ENCODE peak calls at places on chromosomes 13 and 19, in nine cellular contexts. L is M059J; R is amniotic stem cell; X is fibroblast of the aortic adventitia; F is NCI-H510A treated with DMSO at 0.1 percent for 48 hours; P is sciatic nerve; M is EH; S is activated naive CD4-positive, alpha-beta T cell treated with anti-CD3 and anti-CD28 coated beads, Interleukin-2, amount 50 U/mL, for 16 hours; Y is EL. D is an unnamed sample.

GRCh38 chr13:53622431-53622830 is 593.8 kb downstream of the OLFM4 start:
- DNase-seq in X (no peak), P (no peak), L (no peak), Y (no peak), F (no peak), M (no peak), S (no peak), R (no peak), D (no peak)

GRCh38 chr19:6064016-6064702 is 46.1 kb downstream of the RFX2 start:
- DNase-seq in S (no peak), P (peak; percentile 53), R (no peak), Y (peak; percentile 44), X (no peak), L (peak; percentile 93), F (no peak), M (peak; percentile 50), D (no peak)

GRCh38 chr13:25170554-25171107 is 1.5 kb downstream of the AMER2 start:
- DNase-seq in P (no peak), X (no peak), S (no peak), F (no peak), R (no peak), Y (no peak), L (no peak), M (no peak), D (peak; percentile 57)

GRCh38 chr19:3210347-3211017 is 14.0 kb upstream of the CELF5 start:
- DNase-seq in F (no peak), R (no peak), P (no peak), X (peak; percentile 9), L (peak; percentile 34), M (peak; percentile 43), S (peak; percentile 76), Y (peak; percentile 37), D (peak; percentile 81)

GRCh38 chr19:44694184-44694579 is 4.8 kb upstream of the CEACAM16 start:
- DNase-seq in M (no peak), F (no peak), P (no peak), L (no peak), Y (no peak), R (no peak), X (no peak), S (peak; percentile 28), D (no peak)

GRCh38 chr19:40465025-40465780 is at the start of gene BLVRB:
- DNase-seq in L (peak; percentile 88), X (peak; percentile 82), M (peak; percentile 79), Y (peak; percentile 66), F (peak; percentile 50), P (no peak), S (no peak), R (no peak), D (no peak)

GRCh38 chr19:34960103-34960805 is 3.8 kb downstream of the ZNF792 start:
- DNase-seq in M (peak; percentile 75), Y (peak; percentile 91), S (no peak), L (peak; percentile 99), X (peak; percentile 35), P (no peak), F (no peak), R (no peak), D (no peak)

GRCh38 chr19:49567722-49568454 is 12.5 kb downstream of the NOSIP start:
- DNase-seq in S (peak; percentile 43), R (no peak), M (peak; percentile 29), P (no peak), X (peak; percentile 61), L (no peak), F (no peak), Y (no peak), D (no peak)

GRCh38 chr13:105611424-105611823 is 924.0 kb downstream of the EFNB2 start:
- DNase-seq in Y (peak; percentile 69), F (no peak), R (no peak), M (peak; percentile 51), L (peak; percentile 81), P (no peak), X (peak; percentile 34), S (no peak), D (no peak)

GRCh38 chr19:11539495-11540365 is 1.1 kb downstream of the CNN1 start:
- DNase-seq in F (no peak), X (no peak), L (peak; percentile 44), M (peak; percentile 70), P (no peak), S (no peak), R (no peak), Y (no peak), D (peak; percentile 38)

GRCh38 chr13:73299787-73300186 is 241.0 kb downstream of the KLF5 start:
- DNase-seq in P (no peak), F (no peak), Y (no peak), L (peak; percentile 6), R (no peak), S (no peak), M (peak; percentile 27), X (peak; percentile 3), D (no peak)

GRCh38 chr13:70844391-70845108 is 736.3 kb upstream of the KLHL1 start:
- DNase-seq in P (no peak), Y (no peak), M (no peak), L (no peak), R (no peak), X (no peak), S (no peak), F (no peak), D (no peak)

GRCh38 chr19:38693380-38694223 is 46.2 kb downstream of the ACTN4 start:
- DNase-seq in F (no peak), Y (peak; percentile 96), X (peak; percentile 69), S (no peak), R (no peak), L (peak; percentile 96), M (peak; percentile 90), P (peak; percentile 80), D (peak; percentile 39)

GRCh38 chr19:33553530-33554310 is 32.1 kb upstream of the PEPD start:
- DNase-seq in L (no peak), Y (no peak), S (no peak), R (no peak), F (no peak), X (no peak), M (no peak), P (no peak), D (no peak)

GRCh38 chr13:47862841-47863240 is 138.2 kb downstream of the SUCLA2 start:
- DNase-seq in L (no peak), R (no peak), F (no peak), S (no peak), M (no peak), X (no peak), Y (no peak), P (no peak), D (no peak)

GRCh38 chr19:17972230-17972629 is 5.3 kb downstream of the KCNN1 start:
- DNase-seq in M (no peak), P (no peak), R (no peak), X (no peak), L (no peak), S (no peak), Y (no peak), F (no peak), D (no peak)

GRCh38 chr13:57630661-57631606 is 610 bp upstream of the PCDH17 start:
- DNase-seq in S (no peak), M (no peak), F (no peak), X (no peak), L (peak; percentile 58), Y (no peak), P (no peak), R (no peak), D (no peak)

GRCh38 chr13:79995334-79995733 is 345.6 kb downstream of the SPRY2 start:
- DNase-seq in P (no peak), X (peak; percentile 74), F (no peak), Y (peak; percentile 82), S (no peak), L (peak; percentile 90), M (peak; percentile 89), R (peak; percentile 15), D (no peak)

GRCh38 chr13:29484236-29484635 is 111.3 kb downstream of the SLC7A1 start:
- DNase-seq in R (no peak), Y (no peak), M (no peak), P (no peak), S (no peak), L (no peak), X (no peak), F (peak; percentile 14), D (no peak)

GRCh38 chr19:18093439-18094161 is 4.0 kb upstream of the MAST3 start:
- DNase-seq in R (no peak), X (peak; percentile 39), M (peak; percentile 49), F (no peak), S (no peak), P (no peak), L (peak; percentile 71), Y (peak; percentile 56), D (no peak)

GRCh38 chr19:48121909-48122371 is 11.3 kb upstream of the PLA2G4C start:
- DNase-seq in F (no peak), P (no peak), M (peak; percentile 86), X (no peak), Y (peak; percentile 81), S (no peak), L (peak; percentile 58), R (no peak), D (no peak)

GRCh38 chr13:96822900-96823299 is 171.4 kb downstream of the OXGR1 start:
- DNase-seq in X (peak; percentile 31), F (no peak), M (peak; percentile 1), S (no peak), P (no peak), L (peak; percentile 58), R (no peak), Y (peak; percentile 14), D (peak; percentile 55)

GRCh38 chr13:83167203-83167602 is 715.1 kb downstream of the SLITRK1 start:
- DNase-seq in S (no peak), P (no peak), R (no peak), Y (no peak), X (no peak), F (no peak), M (no peak), L (no peak), D (no peak)

GRCh38 chr19:15614507-15615379 is at the start of gene CYP4F8:
- DNase-seq in Y (no peak), L (peak; percentile 36), S (no peak), R (no peak), F (no peak), P (no peak), X (no peak), M (no peak), D (no peak)

GRCh38 chr13:102487330-102487729 is 85.5 kb upstream of the FGF14 start:
- DNase-seq in Y (no peak), M (no peak), X (no peak), S (no peak), P (no peak), F (no peak), L (no peak), R (no peak), D (no peak)

GRCh38 chr13:41746259-41746658 is 214.7 kb downstream of the VWA8 start:
- DNase-seq in S (no peak), X (peak; percentile 54), M (peak; percentile 78), Y (peak; percentile 78), P (no peak), R (peak; percentile 6), L (peak; percentile 90), F (no peak), D (no peak)

GRCh38 chr13:73835138-73835721 is 299.0 kb downstream of the KLF12 start:
- DNase-seq in F (no peak), Y (peak; percentile 54), P (no peak), L (peak; percentile 59), S (no peak), R (no peak), M (peak; percentile 63), X (peak; percentile 66), D (no peak)

GRCh38 chr19:40392894-40393517 is 3.0 kb upstream of the HIPK4 start:
- DNase-seq in F (peak; percentile 35), S (no peak), Y (no peak), M (no peak), R (no peak), P (no peak), X (no peak), L (no peak), D (no peak)

GRCh38 chr13:77728265-77728966 is 30.9 kb downstream of the SLAIN1 start:
- DNase-seq in Y (no peak), L (no peak), X (no peak), M (no peak), S (no peak), P (no peak), F (no peak), R (no peak), D (no peak)

GRCh38 chr19:3543150-3544053 is 4.4 kb downstream of the TEKTIP1 start:
- DNase-seq in P (no peak), R (no peak), S (no peak), F (no peak), M (no peak), L (no peak), X (no peak), Y (no peak), D (no peak)

GRCh38 chr13:79307866-79308298 is 98.2 kb downstream of the RBM26 start:
- DNase-seq in R (no peak), F (no peak), S (no peak), M (peak; percentile 29), X (peak; percentile 23), P (no peak), L (peak; percentile 3), Y (peak; percentile 19), D (no peak)